ENCODE peak calls at places on chromosomes 11 and 22, in four cellular contexts. R, K, Z and O are unnamed samples.

GRCh38 chr11:75437966-75438659 is 5.1 kb upstream of the KLHL35 start:
- DNase-seq in Z (no peak), R (no peak), K (no peak), O (no peak)

GRCh38 chr11:11157201-11157600 is 195.8 kb downstream of the CSNK2A3 start:
- DNase-seq in Z (peak), K (peak), R (no peak), O (peak)

GRCh38 chr11:34915136-34916013 is 804 bp downstream of the APIP start:
- DNase-seq in R (no peak), Z (peak), K (no peak), O (no peak)

GRCh38 chr11:121451982-121452608 is at the start of gene SORL1:
- DNase-seq in R (peak), Z (peak), K (peak), O (peak)

GRCh38 chr11:69950120-69950519 is 128.0 kb upstream of the ANO1 start:
- DNase-seq in R (no peak), K (peak), Z (no peak), O (peak)

GRCh38 chr11:117202386-117203068 is 3.4 kb downstream of the TAGLN start:
- DNase-seq in K (peak), Z (no peak), R (no peak), O (no peak)

GRCh38 chr22:45804986-45805325 is 133.3 kb downstream of the ATXN10 start:
- DNase-seq in Z (peak), R (no peak), K (no peak), O (no peak)

GRCh38 chr11:117693344-117693743 is 103.7 kb downstream of the DSCAML1 start:
- DNase-seq in R (no peak), K (no peak), Z (no peak), O (no peak)

GRCh38 chr11:70863186-70863585 is 389.2 kb downstream of the SHANK2 start:
- DNase-seq in R (no peak), K (no peak), Z (no peak), O (no peak)

GRCh38 chr11:113806403-113806802 is 26.8 kb downstream of the CLDN25 start:
- DNase-seq in K (peak), R (peak), Z (peak), O (peak)

GRCh38 chr22:49789289-49790141 is 38.2 kb downstream of the BRD1 start:
- DNase-seq in K (peak), Z (peak), R (no peak), O (no peak)

GRCh38 chr11:57303990-57304579 is 20.7 kb downstream of the TNKS1BP1 start:
- DNase-seq in R (no peak), Z (no peak), K (no peak), O (no peak)

GRCh38 chr22:18021431-18021830 is 2.9 kb downstream of the MICAL3 start:
- DNase-seq in R (no peak), Z (no peak), K (no peak), O (no peak)

GRCh38 chr22:21450320-21450831 is 16.8 kb upstream of the TMEM191C start:
- DNase-seq in Z (no peak), R (no peak), K (no peak), O (peak)

GRCh38 chr11:119403021-119403420 is 20.0 kb downstream of the THY1 start:
- DNase-seq in K (no peak), Z (no peak), R (no peak), O (no peak)

GRCh38 chr11:76169473-76169881 is 36.8 kb downstream of the WNT11 start:
- DNase-seq in Z (no peak), K (peak), R (no peak), O (no peak)

GRCh38 chr11:56841210-56841810 is 92.8 kb upstream of the OR9G4 start:
- DNase-seq in R (peak), Z (peak), K (peak), O (peak)

GRCh38 chr11:85685820-85686459 is at the start of gene CCDC89:
- DNase-seq in R (no peak), K (peak), Z (peak), O (no peak)

GRCh38 chr22:47595122-47595521 is 832.7 kb downstream of the TBC1D22A start:
- DNase-seq in Z (no peak), K (no peak), R (no peak), O (no peak)

GRCh38 chr11:111531156-111531555 is 9.4 kb upstream of the LAYN start:
- DNase-seq in Z (no peak), R (no peak), K (no peak), O (no peak)

GRCh38 chr11:79287952-79288351 is 152.9 kb downstream of the TENM4 start:
- DNase-seq in Z (no peak), K (no peak), R (no peak), O (no peak)

GRCh38 chr11:83464181-83464580 is 178.0 kb upstream of the CCDC90B start:
- DNase-seq in R (no peak), K (no peak), Z (no peak), O (no peak)

DNA sequence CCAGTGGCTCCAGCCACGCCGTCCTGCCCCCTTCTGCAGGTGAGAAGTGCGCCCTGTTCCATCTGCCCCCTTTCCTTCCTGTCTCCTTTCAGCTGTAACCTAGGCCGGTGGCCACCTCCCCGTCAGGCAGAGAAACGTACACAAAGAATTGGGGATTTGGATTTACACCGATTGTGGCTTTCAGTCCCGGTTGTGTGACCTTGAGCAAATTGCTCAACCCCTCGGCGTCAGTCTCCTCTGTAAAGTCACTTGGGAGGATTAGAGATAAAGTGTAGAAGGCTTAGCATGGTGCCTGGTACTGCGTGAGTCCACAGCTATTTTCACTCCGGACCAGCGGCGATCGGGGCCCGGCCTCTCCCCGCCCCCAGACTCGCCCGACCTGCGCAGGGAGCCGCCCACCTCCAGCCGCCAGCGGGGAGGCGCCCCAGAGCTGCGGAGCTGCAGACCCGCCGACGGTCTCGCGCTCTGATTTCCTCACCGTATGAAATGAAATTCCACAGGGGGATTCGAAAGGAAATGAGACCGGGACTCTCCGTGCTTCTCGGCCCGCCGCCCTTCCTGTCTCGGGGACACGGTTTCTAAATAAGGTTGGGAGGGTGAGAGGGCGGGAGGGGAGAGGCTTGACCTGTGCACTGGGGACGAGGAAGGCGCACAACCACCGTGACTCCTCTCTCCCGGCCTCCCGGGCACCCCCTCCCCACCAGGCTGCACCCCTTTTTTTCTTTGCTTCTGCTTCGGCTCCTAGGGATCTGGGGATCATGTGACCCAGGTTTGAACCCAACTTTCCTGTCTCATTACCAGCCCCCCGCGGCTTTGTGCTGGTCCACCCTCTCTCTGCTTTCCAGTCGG is 703 bp upstream of the FZD4 start:
- DNase-seq in K (peak), Z (peak), R (peak), O (peak)
- H3K18ac ChIP-seq in K (peak), Z (peak), R (peak), O (peak)

GRCh38 chr11:65890324-65891179 is at the start of gene CCDC85B:
- DNase-seq in Z (peak), K (peak), R (peak), O (peak)
- H3K18ac ChIP-seq in Z (peak), K (peak), R (peak), O (peak)

DNA sequence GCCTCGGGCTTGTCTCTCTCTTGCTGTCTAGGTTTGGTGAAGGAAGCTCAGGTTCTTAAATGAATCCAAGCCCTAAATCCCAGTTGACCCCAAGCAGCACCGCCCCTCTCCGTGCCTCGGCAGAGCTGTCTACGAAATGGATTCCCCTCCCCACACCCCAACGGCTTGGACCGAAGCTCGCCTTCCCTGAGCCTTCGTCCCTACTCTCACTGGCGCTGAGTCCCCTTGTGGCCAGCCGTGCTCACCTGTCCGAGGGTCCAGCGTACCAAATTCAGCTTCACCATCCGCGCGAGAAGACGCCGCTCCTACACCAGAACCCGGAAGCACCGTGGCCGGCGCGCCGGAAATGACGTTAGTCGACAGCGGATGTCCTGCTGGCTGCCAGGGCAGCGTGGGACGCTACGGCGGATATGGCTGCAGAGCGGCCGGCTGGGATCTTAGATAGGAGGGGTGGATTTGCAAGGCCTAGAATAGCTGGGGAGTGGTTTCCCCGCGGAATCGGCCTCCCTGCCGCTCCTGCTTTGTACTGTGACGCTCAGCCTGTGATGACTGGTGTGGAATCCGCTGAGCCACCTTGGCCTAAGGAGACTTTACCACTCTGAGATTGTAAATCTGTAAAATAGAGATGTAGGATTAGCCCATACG is at the start of gene TFIP11:
- DNase-seq in Z (peak), K (peak), R (peak), O (peak)
- H3K18ac ChIP-seq in Z (peak), K (no peak), R (peak), O (no peak)

GRCh38 chr22:40182231-40182835 is 4.6 kb downstream of the TNRC6B start:
- DNase-seq in Z (peak), R (no peak), K (no peak), O (no peak)

GRCh38 chr22:40179535-40179934 is 1.8 kb downstream of the TNRC6B start:
- DNase-seq in R (no peak), K (peak), Z (no peak), O (no peak)

GRCh38 chr22:40181323-40181722 is 3.6 kb downstream of the TNRC6B start:
- DNase-seq in K (no peak), Z (peak), R (no peak), O (no peak)

GRCh38 chr22:40180403-40180802 is 2.7 kb downstream of the TNRC6B start:
- DNase-seq in R (no peak), K (no peak), Z (no peak), O (no peak)

DNA sequence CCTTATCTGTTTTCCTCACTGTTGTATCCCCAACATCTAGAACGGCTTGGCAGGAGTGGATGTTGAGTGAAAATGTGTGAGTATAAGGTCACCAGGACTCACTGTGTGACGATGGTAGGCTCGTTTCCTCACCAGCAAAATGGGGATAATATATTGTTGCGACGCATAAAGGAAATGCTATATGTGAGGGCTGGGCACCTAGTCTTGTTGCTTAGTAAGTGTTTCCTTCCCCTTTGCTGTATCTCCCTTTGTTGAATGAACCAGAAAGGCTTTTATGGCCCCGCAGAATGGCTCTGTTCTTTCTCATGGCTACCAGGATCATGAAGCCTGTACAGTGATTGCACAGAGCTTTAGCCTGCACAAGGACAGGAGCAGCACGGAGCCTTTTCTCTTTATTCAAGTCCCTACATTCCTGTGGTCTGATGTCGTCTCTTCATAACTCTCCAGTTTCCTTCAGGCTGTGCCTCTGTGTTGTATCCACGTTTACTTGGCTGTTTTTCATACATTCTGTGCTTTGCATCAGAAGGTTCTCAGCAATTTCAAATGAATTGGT is 5.4 kb downstream of the TNRC6B start:
- DNase-seq in K (peak), R (no peak), Z (peak), O (no peak)
- H3K18ac ChIP-seq in K (no peak), R (no peak), Z (peak), O (no peak)

GRCh38 chr11:62725686-62726085 is 1.6 kb downstream of the HNRNPUL2 start:
- DNase-seq in K (peak), Z (no peak), R (no peak), O (no peak)

GRCh38 chr11:62724171-62724570 is 3.1 kb downstream of the HNRNPUL2 start:
- DNase-seq in Z (no peak), R (no peak), K (no peak), O (no peak)

GRCh38 chr11:62727007-62727832 is at the start of gene HNRNPUL2:
- DNase-seq in R (peak), K (peak), Z (peak), O (peak)

GRCh38 chr11:62727833-62728721 is at the start of gene TTC9C:
- DNase-seq in Z (peak), K (peak), R (peak), O (peak)

GRCh38 chr11:62726156-62727006 is 876 bp downstream of the HNRNPUL2 start:
- DNase-seq in Z (no peak), K (peak), R (no peak), O (no peak)
- H3K18ac ChIP-seq in Z (peak), K (peak), R (peak), O (no peak)

GRCh38 chr11:112797072-112797471 is 164.1 kb upstream of the NCAM1 start:
- DNase-seq in Z (peak), K (peak), R (peak), O (peak)
- H3K18ac ChIP-seq in Z (no peak), K (no peak), R (no peak), O (peak)

GRCh38 chr22:30214703-30215405 is 31.7 kb downstream of the LIF start:
- DNase-seq in Z (no peak), R (no peak), K (no peak), O (peak)

GRCh38 chr22:30212363-30212995 is 34.1 kb downstream of the LIF start:
- DNase-seq in Z (peak), R (no peak), K (peak), O (no peak)

GRCh38 chr22:30210235-30210831 is 36.2 kb downstream of the LIF start:
- DNase-seq in K (peak), Z (peak), R (no peak), O (peak)

GRCh38 chr22:30211124-30211820 is 35.3 kb downstream of the LIF start:
- DNase-seq in Z (no peak), K (no peak), R (no peak), O (no peak)

GRCh38 chr22:30212996-30213441 is 33.5 kb downstream of the LIF start:
- DNase-seq in R (no peak), Z (peak), K (no peak), O (no peak)
- H3K18ac ChIP-seq in R (no peak), Z (peak), K (no peak), O (no peak)

DNA sequence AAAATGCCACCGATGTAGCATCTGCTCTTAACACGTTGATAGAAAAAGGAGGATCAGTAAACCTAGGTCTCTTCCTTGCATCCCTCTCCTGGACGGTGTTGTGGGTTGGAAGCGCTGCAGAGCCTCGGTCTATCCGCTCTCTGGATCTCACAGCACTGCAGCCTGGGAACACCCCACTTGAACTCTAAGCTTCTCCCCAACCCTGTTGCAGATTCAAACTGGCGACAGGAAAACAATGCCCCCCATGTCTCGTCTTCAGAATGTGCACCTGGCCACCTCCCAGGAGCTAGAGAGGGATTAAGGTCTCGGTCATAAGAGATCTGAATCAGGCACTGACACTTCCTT is 458 bp downstream of the TMEM218 start:
- DNase-seq in R (no peak), Z (no peak), K (peak), O (no peak)
- H3K18ac ChIP-seq in R (peak), Z (peak), K (peak), O (no peak)

DNA sequence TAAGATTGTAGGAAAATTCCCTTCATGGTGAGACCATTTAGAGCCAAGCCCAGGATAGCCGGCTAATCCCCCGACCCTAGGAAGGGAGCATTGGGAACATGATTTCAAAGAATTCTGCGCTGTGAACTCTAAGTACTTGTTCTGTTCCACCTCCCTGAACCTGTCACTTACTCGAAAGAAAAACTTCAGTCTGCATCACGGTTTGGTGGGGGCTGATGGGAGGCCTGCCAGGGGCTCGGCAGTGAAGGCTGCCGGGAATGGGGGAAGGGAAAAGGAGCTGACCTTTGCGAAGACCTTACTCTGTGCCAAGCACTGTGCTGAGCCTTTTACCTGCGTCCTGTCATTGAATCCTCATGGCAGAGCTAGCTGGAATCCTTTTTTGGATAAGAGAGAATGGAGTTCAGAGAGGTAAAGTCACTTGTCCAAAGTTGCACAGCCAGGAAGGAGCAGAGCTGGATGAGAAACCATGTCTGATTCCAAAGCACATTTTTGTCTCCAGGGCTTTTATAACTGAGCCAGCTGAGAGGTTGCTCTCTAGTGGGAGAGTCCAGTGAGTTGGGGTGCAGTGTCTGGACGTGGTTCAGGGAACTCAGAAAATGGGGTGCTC is 15.4 kb downstream of the RASD2 start:
- DNase-seq in K (no peak), R (no peak), Z (no peak), O (no peak)
- H3K18ac ChIP-seq in K (no peak), R (no peak), Z (no peak), O (no peak)

GRCh38 chr11:72780291-72781062 is 13.4 kb downstream of the STARD10 start:
- DNase-seq in Z (no peak), K (no peak), R (no peak), O (no peak)
- H3K18ac ChIP-seq in Z (peak), K (no peak), R (peak), O (no peak)